ENCODE peak calls at places on chromosomes 16 and 17, in ten cellular contexts. One of them, this sample, is unnamed.

GRCh38 chr17:4142107-4142900 is 526 bp downstream of the ZZEF1 start:
- DNase-seq in ovary: peak; percentile 42
- DNase-seq in IMR-90: peak; percentile 17
- DNase-seq in CD4-positive, CD25-positive, alpha-beta regulatory T cell: peak; percentile 26
- DNase-seq in lower lobe of right lung: peak; percentile 65
- DNase-seq in suprapubic skin: peak; percentile 72
- DNase-seq in Karpas-422: peak; percentile 64
- DNase-seq in body of pancreas: peak; percentile 41
- DNase-seq in H7: peak; percentile 79
- DNase-seq in neuronal stem cell: no peak
- DNase-seq in this sample: peak; percentile 57

GRCh38 chr16:56793504-56793903 is 63.6 kb downstream of the NUP93 start:
- DNase-seq in ovary: no peak
- DNase-seq in IMR-90: peak; percentile 51
- DNase-seq in CD4-positive, CD25-positive, alpha-beta regulatory T cell: no peak
- DNase-seq in lower lobe of right lung: no peak
- DNase-seq in suprapubic skin: no peak
- DNase-seq in Karpas-422: peak; percentile 58
- DNase-seq in body of pancreas: no peak
- DNase-seq in H7: no peak
- DNase-seq in neuronal stem cell: no peak
- DNase-seq in this sample: no peak

GRCh38 chr16:58426095-58426494 is 33.8 kb downstream of the GINS3 start:
- DNase-seq in ovary: no peak
- DNase-seq in IMR-90: no peak
- DNase-seq in CD4-positive, CD25-positive, alpha-beta regulatory T cell: no peak
- DNase-seq in lower lobe of right lung: no peak
- DNase-seq in suprapubic skin: no peak
- DNase-seq in Karpas-422: peak; percentile 72
- DNase-seq in body of pancreas: no peak
- DNase-seq in H7: no peak
- DNase-seq in neuronal stem cell: no peak
- DNase-seq in this sample: peak; percentile 16

GRCh38 chr17:954431-955164 is 25.0 kb downstream of the NXN start:
- DNase-seq in ovary: no peak
- DNase-seq in IMR-90: peak; percentile 95
- DNase-seq in CD4-positive, CD25-positive, alpha-beta regulatory T cell: no peak
- DNase-seq in lower lobe of right lung: peak; percentile 62
- DNase-seq in suprapubic skin: no peak
- DNase-seq in Karpas-422: no peak
- DNase-seq in body of pancreas: no peak
- DNase-seq in H7: peak; percentile 73
- DNase-seq in neuronal stem cell: no peak
- DNase-seq in this sample: peak; percentile 27

GRCh38 chr17:20232611-20233010 is 223.5 kb downstream of the SPECC1 start:
- DNase-seq in ovary: peak; percentile 62
- DNase-seq in IMR-90: no peak
- DNase-seq in CD4-positive, CD25-positive, alpha-beta regulatory T cell: no peak
- DNase-seq in lower lobe of right lung: no peak
- DNase-seq in suprapubic skin: no peak
- DNase-seq in Karpas-422: no peak
- DNase-seq in body of pancreas: no peak
- DNase-seq in H7: no peak
- DNase-seq in neuronal stem cell: no peak
- DNase-seq in this sample: no peak

GRCh38 chr17:75060434-75061054 is 13.5 kb downstream of the KCTD2 start:
- DNase-seq in ovary: no peak
- DNase-seq in IMR-90: no peak
- DNase-seq in CD4-positive, CD25-positive, alpha-beta regulatory T cell: no peak
- DNase-seq in lower lobe of right lung: no peak
- DNase-seq in suprapubic skin: no peak
- DNase-seq in Karpas-422: no peak
- DNase-seq in body of pancreas: no peak
- DNase-seq in H7: peak; percentile 25
- DNase-seq in neuronal stem cell: no peak
- DNase-seq in this sample: peak; percentile 54

GRCh38 chr17:19987897-19988296 is 10.3 kb upstream of the AKAP10 start:
- DNase-seq in ovary: no peak
- DNase-seq in IMR-90: no peak
- DNase-seq in CD4-positive, CD25-positive, alpha-beta regulatory T cell: no peak
- DNase-seq in lower lobe of right lung: no peak
- DNase-seq in suprapubic skin: no peak
- DNase-seq in Karpas-422: no peak
- DNase-seq in body of pancreas: no peak
- DNase-seq in H7: no peak
- DNase-seq in neuronal stem cell: no peak
- DNase-seq in this sample: no peak

GRCh38 chr16:4994719-4995434 is 36.7 kb downstream of the SEC14L5 start:
- DNase-seq in ovary: no peak
- DNase-seq in IMR-90: no peak
- DNase-seq in CD4-positive, CD25-positive, alpha-beta regulatory T cell: no peak
- DNase-seq in lower lobe of right lung: no peak
- DNase-seq in suprapubic skin: no peak
- DNase-seq in Karpas-422: peak; percentile 19
- DNase-seq in body of pancreas: no peak
- DNase-seq in H7: no peak
- DNase-seq in neuronal stem cell: no peak
- DNase-seq in this sample: peak; percentile 1

GRCh38 chr16:80056334-80056733 is 455.8 kb upstream of the MAF start:
- DNase-seq in ovary: peak; percentile 24
- DNase-seq in IMR-90: peak; percentile 20
- DNase-seq in CD4-positive, CD25-positive, alpha-beta regulatory T cell: no peak
- DNase-seq in lower lobe of right lung: no peak
- DNase-seq in suprapubic skin: no peak
- DNase-seq in Karpas-422: no peak
- DNase-seq in body of pancreas: no peak
- DNase-seq in H7: no peak
- DNase-seq in neuronal stem cell: no peak
- DNase-seq in this sample: no peak

GRCh38 chr16:58464047-58464915 is 35.7 kb upstream of the NDRG4 start:
- DNase-seq in ovary: no peak
- DNase-seq in IMR-90: no peak
- DNase-seq in CD4-positive, CD25-positive, alpha-beta regulatory T cell: no peak
- DNase-seq in lower lobe of right lung: no peak
- DNase-seq in suprapubic skin: no peak
- DNase-seq in Karpas-422: peak; percentile 59
- DNase-seq in body of pancreas: peak; percentile 21
- DNase-seq in H7: peak; percentile 86
- DNase-seq in neuronal stem cell: peak; percentile 39
- DNase-seq in this sample: peak; percentile 69

GRCh38 chr16:84226026-84226425 is 13.8 kb downstream of the KCNG4 start:
- DNase-seq in ovary: no peak
- DNase-seq in IMR-90: no peak
- DNase-seq in CD4-positive, CD25-positive, alpha-beta regulatory T cell: no peak
- DNase-seq in lower lobe of right lung: no peak
- DNase-seq in suprapubic skin: no peak
- DNase-seq in Karpas-422: no peak
- DNase-seq in body of pancreas: no peak
- DNase-seq in H7: no peak
- DNase-seq in neuronal stem cell: no peak
- DNase-seq in this sample: no peak

GRCh38 chr17:36133629-36134259 is 30.1 kb downstream of the CCL4 start:
- DNase-seq in ovary: no peak
- DNase-seq in IMR-90: no peak
- DNase-seq in CD4-positive, CD25-positive, alpha-beta regulatory T cell: no peak
- DNase-seq in lower lobe of right lung: no peak
- DNase-seq in suprapubic skin: no peak
- DNase-seq in Karpas-422: no peak
- DNase-seq in body of pancreas: no peak
- DNase-seq in H7: no peak
- DNase-seq in neuronal stem cell: no peak
- DNase-seq in this sample: no peak

GRCh38 chr17:41428591-41429326 is 4.4 kb upstream of the KRT37 start:
- DNase-seq in ovary: no peak
- DNase-seq in IMR-90: no peak
- DNase-seq in CD4-positive, CD25-positive, alpha-beta regulatory T cell: no peak
- DNase-seq in lower lobe of right lung: no peak
- DNase-seq in suprapubic skin: no peak
- DNase-seq in Karpas-422: no peak
- DNase-seq in body of pancreas: no peak
- DNase-seq in H7: peak; percentile 51
- DNase-seq in neuronal stem cell: no peak
- DNase-seq in this sample: no peak

GRCh38 chr17:35892091-35892637 is 12.0 kb upstream of the CCL5 start:
- DNase-seq in ovary: no peak
- DNase-seq in IMR-90: peak; percentile 12
- DNase-seq in CD4-positive, CD25-positive, alpha-beta regulatory T cell: no peak
- DNase-seq in lower lobe of right lung: no peak
- DNase-seq in suprapubic skin: no peak
- DNase-seq in Karpas-422: no peak
- DNase-seq in body of pancreas: no peak
- DNase-seq in H7: no peak
- DNase-seq in neuronal stem cell: no peak
- DNase-seq in this sample: no peak

GRCh38 chr16:84460406-84461028 is 43.9 kb downstream of the MEAK7 start:
- DNase-seq in ovary: no peak
- DNase-seq in IMR-90: no peak
- DNase-seq in CD4-positive, CD25-positive, alpha-beta regulatory T cell: no peak
- DNase-seq in lower lobe of right lung: no peak
- DNase-seq in suprapubic skin: no peak
- DNase-seq in Karpas-422: no peak
- DNase-seq in body of pancreas: no peak
- DNase-seq in H7: no peak
- DNase-seq in neuronal stem cell: no peak
- DNase-seq in this sample: no peak

GRCh38 chr17:3626831-3627565 is 9.1 kb downstream of the SHPK start:
- DNase-seq in ovary: no peak
- DNase-seq in IMR-90: no peak
- DNase-seq in CD4-positive, CD25-positive, alpha-beta regulatory T cell: no peak
- DNase-seq in lower lobe of right lung: no peak
- DNase-seq in suprapubic skin: no peak
- DNase-seq in Karpas-422: no peak
- DNase-seq in body of pancreas: no peak
- DNase-seq in H7: no peak
- DNase-seq in neuronal stem cell: no peak
- DNase-seq in this sample: no peak

GRCh38 chr17:55709440-55709839 is 13.2 kb downstream of the TMEM100 start:
- DNase-seq in ovary: no peak
- DNase-seq in IMR-90: no peak
- DNase-seq in CD4-positive, CD25-positive, alpha-beta regulatory T cell: no peak
- DNase-seq in lower lobe of right lung: no peak
- DNase-seq in suprapubic skin: no peak
- DNase-seq in Karpas-422: no peak
- DNase-seq in body of pancreas: no peak
- DNase-seq in H7: no peak
- DNase-seq in neuronal stem cell: no peak
- DNase-seq in this sample: no peak
- H3K4me3 ChIP-seq in ovary: no peak overlapping the region
- H3K4me3 ChIP-seq in IMR-90: no peak overlapping the region
- H3K4me3 ChIP-seq in CD4-positive, CD25-positive, alpha-beta regulatory T cell: no peak overlapping the region
- H3K4me3 ChIP-seq in lower lobe of right lung: no peak overlapping the region
- H3K4me3 ChIP-seq in suprapubic skin: no peak overlapping the region
- H3K4me3 ChIP-seq in Karpas-422: no peak overlapping the region
- H3K4me3 ChIP-seq in body of pancreas: no peak overlapping the region
- H3K4me3 ChIP-seq in H7: no peak overlapping the region
- H3K4me3 ChIP-seq in neuronal stem cell: no peak overlapping the region
- H3K4me3 ChIP-seq in this sample: no peak overlapping the region

DNA sequence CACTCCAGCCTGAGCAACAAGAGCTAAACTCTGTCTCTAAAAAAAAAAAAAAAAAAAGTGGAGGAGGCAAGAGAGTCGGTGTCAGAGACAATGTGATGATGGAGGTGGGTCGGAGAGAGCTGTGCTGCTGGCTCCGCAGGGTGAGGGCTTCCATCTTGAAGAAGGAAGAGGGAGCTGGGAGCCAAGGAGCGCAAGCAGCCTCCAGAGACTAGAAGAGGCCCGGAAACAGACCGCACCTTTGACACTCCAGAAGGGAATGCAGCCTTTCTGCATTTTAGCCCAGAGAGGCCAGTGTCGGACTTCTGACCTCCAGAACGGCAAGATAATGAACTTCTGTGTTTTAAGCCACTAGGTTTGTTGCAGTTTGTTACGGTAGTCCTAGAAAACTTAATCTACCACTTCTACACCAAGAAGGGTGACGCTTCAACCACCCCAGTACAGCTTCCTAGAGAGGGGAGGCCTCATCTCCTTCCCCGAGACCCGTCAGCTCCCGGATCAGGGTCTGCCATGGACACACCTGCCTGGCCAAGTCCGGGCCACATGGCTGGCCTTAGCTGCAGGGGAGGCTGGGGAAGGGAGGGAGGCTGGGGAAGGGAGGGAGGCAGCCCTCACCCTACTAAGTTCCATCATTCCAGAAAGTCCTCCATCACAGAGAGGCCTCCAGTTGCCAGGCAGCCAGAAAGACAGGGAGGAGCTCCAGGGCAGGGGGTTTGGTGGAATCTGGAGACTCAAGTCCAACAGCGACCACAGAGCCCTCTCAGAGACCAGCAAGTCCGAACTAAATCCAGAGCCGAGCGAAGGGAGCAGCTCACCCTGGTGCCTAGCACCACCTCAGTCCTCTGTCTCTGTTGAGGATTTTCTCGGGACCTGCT is 13.2 kb upstream of the RBFOX3 start:
- DNase-seq in ovary: peak; percentile 4
- DNase-seq in IMR-90: no peak
- DNase-seq in CD4-positive, CD25-positive, alpha-beta regulatory T cell: no peak
- DNase-seq in lower lobe of right lung: peak; percentile 16
- DNase-seq in suprapubic skin: peak; percentile 27
- DNase-seq in Karpas-422: no peak
- DNase-seq in body of pancreas: peak; percentile 7
- DNase-seq in H7: peak; percentile 49
- DNase-seq in neuronal stem cell: no peak
- DNase-seq in this sample: no peak
- H3K27me3 ChIP-seq in ovary: no peaks in the 10 kb centered on the region
- H3K27me3 ChIP-seq in IMR-90: peaks cover 15% of the 10 kb centered on the region
- H3K27me3 ChIP-seq in CD4-positive, CD25-positive, alpha-beta regulatory T cell: no peaks in the 10 kb centered on the region
- H3K27me3 ChIP-seq in lower lobe of right lung: peaks cover 12% of the 10 kb centered on the region
- H3K27me3 ChIP-seq in suprapubic skin: peaks cover 44% of the 10 kb centered on the region
- H3K27me3 ChIP-seq in Karpas-422: peaks cover 2% of the 10 kb centered on the region
- H3K27me3 ChIP-seq in body of pancreas: no peaks in the 10 kb centered on the region
- H3K27me3 ChIP-seq in H7: no peaks in the 10 kb centered on the region
- H3K27me3 ChIP-seq in neuronal stem cell: peaks cover 29% of the 10 kb centered on the region
- H3K27me3 ChIP-seq in this sample: no peaks in the 10 kb centered on the region

GRCh38 chr17:55577011-55577586 is 65.8 kb upstream of the SMIM36 start:
- DNase-seq in ovary: peak; percentile 55
- DNase-seq in IMR-90: peak; percentile 84
- DNase-seq in CD4-positive, CD25-positive, alpha-beta regulatory T cell: no peak
- DNase-seq in lower lobe of right lung: peak; percentile 79
- DNase-seq in suprapubic skin: no peak
- DNase-seq in Karpas-422: peak; percentile 51
- DNase-seq in body of pancreas: no peak
- DNase-seq in H7: no peak
- DNase-seq in neuronal stem cell: no peak
- DNase-seq in this sample: peak; percentile 40
- H3K4me3 ChIP-seq in ovary: peak overlapping the region; percentile 25
- H3K4me3 ChIP-seq in IMR-90: peak overlapping the region; percentile 20
- H3K4me3 ChIP-seq in CD4-positive, CD25-positive, alpha-beta regulatory T cell: peak overlapping the region; percentile 73
- H3K4me3 ChIP-seq in lower lobe of right lung: peak overlapping the region; percentile 41
- H3K4me3 ChIP-seq in suprapubic skin: peak overlapping the region; percentile 25
- H3K4me3 ChIP-seq in Karpas-422: peak overlapping the region; percentile 31
- H3K4me3 ChIP-seq in body of pancreas: no peak overlapping the region
- H3K4me3 ChIP-seq in H7: no peak overlapping the region
- H3K4me3 ChIP-seq in neuronal stem cell: no peak overlapping the region
- H3K4me3 ChIP-seq in this sample: peak overlapping the region; percentile 50

DNA sequence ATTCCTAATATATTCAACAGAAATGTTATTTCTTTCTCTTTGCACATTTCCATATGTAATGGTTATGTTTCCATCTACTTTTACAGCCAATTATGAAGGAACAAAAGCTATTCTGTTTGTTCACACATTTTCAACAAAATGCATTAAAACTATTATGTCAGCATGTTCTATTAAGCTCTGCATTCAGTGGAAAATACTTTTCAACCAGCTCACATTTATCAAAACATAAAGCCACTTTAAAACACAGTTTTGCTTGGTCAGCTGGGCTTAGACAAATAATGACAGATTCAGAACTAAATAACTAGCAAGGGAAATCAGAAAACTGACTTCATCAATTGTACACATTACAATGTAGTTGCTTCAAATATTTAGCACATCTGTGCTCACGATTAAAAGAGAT is 6.9 kb downstream of the SALL1 start:
- DNase-seq in ovary: no peak
- DNase-seq in IMR-90: no peak
- DNase-seq in CD4-positive, CD25-positive, alpha-beta regulatory T cell: no peak
- DNase-seq in lower lobe of right lung: no peak
- DNase-seq in suprapubic skin: no peak
- DNase-seq in Karpas-422: no peak
- DNase-seq in body of pancreas: no peak
- DNase-seq in H7: no peak
- DNase-seq in neuronal stem cell: no peak
- DNase-seq in this sample: no peak
- H3K27me3 ChIP-seq in ovary: no peaks in the 10 kb centered on the region
- H3K27me3 ChIP-seq in IMR-90: no peaks in the 10 kb centered on the region
- H3K27me3 ChIP-seq in CD4-positive, CD25-positive, alpha-beta regulatory T cell: peaks cover 25% of the 10 kb centered on the region
- H3K27me3 ChIP-seq in lower lobe of right lung: peaks cover 47% of the 10 kb centered on the region
- H3K27me3 ChIP-seq in suprapubic skin: peaks cover 70% of the 10 kb centered on the region
- H3K27me3 ChIP-seq in Karpas-422: no peaks in the 10 kb centered on the region
- H3K27me3 ChIP-seq in body of pancreas: no peaks in the 10 kb centered on the region
- H3K27me3 ChIP-seq in H7: peaks cover 11% of the 10 kb centered on the region
- H3K27me3 ChIP-seq in neuronal stem cell: no peaks in the 10 kb centered on the region
- H3K27me3 ChIP-seq in this sample: peaks cover 72% of the 10 kb centered on the region

This sample was measured in heart left ventricle.